ENCODE peak calls at places on chromosomes 1 and 21, in eight cellular contexts. W, S, X, J, T, D, O and F are unnamed samples. For H3K4me1, the result is how much of the 10 kb centered on the place peaks cover.

GRCh38 chr1:47931395-47931794 is 65.8 kb downstream of the TRABD2B start:
- ATAC-seq in J (no peak), T (peak), S (peak), X (no peak), O (peak), D (no peak), W (no peak), F (no peak)

GRCh38 chr1:202067188-202067977 is 55.3 kb upstream of the GPR37L1 start:
- ATAC-seq in W (no peak), X (no peak), O (peak), J (no peak), T (peak), D (no peak), S (peak), F (no peak)

GRCh38 chr21:36859744-36860501 is 106.5 kb downstream of the HLCS start:
- ATAC-seq in S (peak), D (peak), J (peak), T (peak), X (peak), O (peak), W (peak), F (peak)

GRCh38 chr1:18868801-18869424 is 9.5 kb upstream of the TAS1R2 start:
- ATAC-seq in X (no peak), J (no peak), D (no peak), W (no peak), O (peak), S (no peak), T (no peak), F (no peak)

GRCh38 chr1:66834926-66835325 is 33.9 kb upstream of the INSL5 start:
- ATAC-seq in X (no peak), T (no peak), D (no peak), O (no peak), W (no peak), S (no peak), J (no peak), F (no peak)

GRCh38 chr1:199273837-199274379 is 635.1 kb downstream of the PTPRC start:
- ATAC-seq in X (no peak), W (no peak), T (no peak), J (no peak), S (peak), D (no peak), O (peak), F (no peak)

GRCh38 chr1:30533141-30533540 is 190.2 kb downstream of the MATN1 start:
- ATAC-seq in D (no peak), T (no peak), W (no peak), O (no peak), X (no peak), S (no peak), J (no peak), F (no peak)

GRCh38 chr21:25572895-25573310 is 34.4 kb downstream of the MRPL39 start:
- ATAC-seq in W (no peak), O (peak), S (peak), T (no peak), J (no peak), D (no peak), X (no peak), F (no peak)

GRCh38 chr1:193241132-193241827 is 54.9 kb upstream of the B3GALT2 start:
- ATAC-seq in X (no peak), T (no peak), D (peak), J (no peak), O (peak), S (no peak), W (no peak), F (no peak)

GRCh38 chr21:39445339-39446269 is at the start of gene LCA5L:
- ATAC-seq in D (peak), W (peak), X (peak), O (peak), T (peak), S (peak), J (peak), F (peak)

GRCh38 chr1:29900727-29901126 is 664.4 kb downstream of the PTPRU start:
- ATAC-seq in D (peak), S (no peak), W (peak), X (no peak), T (no peak), J (no peak), O (no peak), F (no peak)

GRCh38 chr1:111414756-111415155 is 12.8 kb downstream of the OVGP1 start:
- ATAC-seq in T (no peak), O (no peak), S (no peak), J (no peak), D (no peak), X (no peak), W (no peak), F (no peak)

GRCh38 chr1:170661646-170662411 is 2.1 kb upstream of the PRRX1 start:
- ATAC-seq in T (no peak), D (peak), O (no peak), S (no peak), X (peak), J (no peak), W (peak), F (peak)

GRCh38 chr1:198595765-198596164 is 43.1 kb upstream of the PTPRC start:
- ATAC-seq in S (no peak), T (no peak), J (no peak), O (no peak), W (no peak), X (no peak), D (no peak), F (no peak)

GRCh38 chr1:244963231-244963826 is 99.0 kb upstream of the HNRNPU start:
- ATAC-seq in S (no peak), W (no peak), D (no peak), X (no peak), J (no peak), O (peak), T (no peak), F (no peak)

GRCh38 chr1:19644422-19644760 is 280 bp downstream of the NBL1 start:
- ATAC-seq in J (no peak), O (peak), T (no peak), D (peak), X (peak), W (no peak), S (no peak), F (peak)

GRCh38 chr1:71054791-71055190 is 7.2 kb upstream of the PTGER3 start:
- ATAC-seq in D (peak), W (no peak), O (no peak), X (no peak), T (no peak), J (no peak), S (peak), F (peak)

GRCh38 chr1:67893126-67893495 is 59.8 kb upstream of the GNG12 start:
- ATAC-seq in W (no peak), D (no peak), J (no peak), X (no peak), O (no peak), S (no peak), T (no peak), F (no peak)

GRCh38 chr1:81811757-81812371 is 11.1 kb downstream of the ADGRL2 start:
- ATAC-seq in W (no peak), T (peak), D (no peak), J (no peak), S (no peak), X (no peak), O (peak), F (no peak)

GRCh38 chr21:28375708-28376385 is 616.8 kb downstream of the LTN1 start:
- ATAC-seq in O (no peak), W (no peak), X (peak), T (no peak), D (peak), J (no peak), S (no peak), F (no peak)

GRCh38 chr21:45295576-45296365 is 8.1 kb upstream of the POFUT2 start:
- ATAC-seq in O (no peak), D (no peak), T (no peak), W (no peak), S (no peak), X (peak), J (no peak), F (no peak)
- H3K4me1 ChIP-seq in O (under half), D (under half), T (under half), W (half or more), S (under half), X (under half), J (half or more), F (under half)

DNA sequence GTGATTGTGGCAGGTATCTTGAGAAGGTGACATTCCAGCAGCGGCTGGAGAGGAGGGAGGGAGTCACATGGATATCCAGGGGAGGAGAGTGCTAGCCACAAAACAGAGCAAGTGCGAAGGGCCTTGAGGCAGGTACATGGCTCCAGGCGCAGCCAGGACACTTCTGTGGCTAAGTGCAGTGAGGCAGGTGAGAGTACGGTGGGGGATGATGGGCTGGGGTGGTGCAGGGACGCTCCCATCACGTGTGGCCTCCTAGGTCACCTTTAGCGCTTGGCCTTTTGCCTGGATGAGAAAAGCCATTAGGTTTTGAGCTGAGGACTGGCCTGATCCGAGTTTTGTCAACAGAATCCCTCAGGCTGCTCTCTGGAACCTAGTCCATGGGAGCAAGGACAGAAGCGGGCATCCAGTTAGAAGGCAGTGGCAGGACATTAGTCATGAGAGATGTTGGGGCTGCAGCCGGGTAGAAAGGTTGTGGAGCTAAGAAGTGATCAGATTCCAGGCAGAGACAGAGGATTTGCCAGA is 31.6 kb downstream of the SMYD2 start:
- ATAC-seq in W (peak), X (no peak), D (no peak), J (peak), S (no peak), T (no peak), O (no peak), F (no peak)
- H3K4me1 ChIP-seq in W (under half), X (under half), D (under half), J (under half), S (under half), T (under half), O (under half), F (under half)

GRCh38 chr1:62356257-62356835 is 37.1 kb upstream of the KANK4 start:
- ATAC-seq in S (peak), O (peak), J (peak), W (no peak), T (peak), X (peak), D (peak), F (no peak)
- H3K4me1 ChIP-seq in S (under half), O (under half), J (under half), W (under half), T (under half), X (under half), D (under half), F (under half)

GRCh38 chr1:32335951-32336867 is at the start of gene MARCKSL1:
- ATAC-seq in S (peak), W (peak), J (peak), X (peak), O (peak), T (peak), D (peak), F (peak)

GRCh38 chr1:32334864-32335618 is 992 bp downstream of the MARCKSL1 start:
- ATAC-seq in T (peak), S (peak), D (peak), W (peak), O (peak), X (peak), J (peak), F (peak)

GRCh38 chr1:32334274-32334861 is 1.7 kb downstream of the MARCKSL1 start:
- ATAC-seq in T (peak), O (peak), J (no peak), S (peak), X (no peak), W (no peak), D (no peak), F (no peak)

GRCh38 chr1:32336963-32337675 is 1.1 kb upstream of the MARCKSL1 start:
- ATAC-seq in X (no peak), S (peak), D (peak), O (peak), T (peak), W (peak), J (peak), F (no peak)

GRCh38 chr1:32335619-32335950 is 448 bp downstream of the MARCKSL1 start:
- ATAC-seq in O (no peak), X (peak), W (peak), J (no peak), D (no peak), T (peak), S (peak), F (peak)
- H3K4me1 ChIP-seq in O (half or more), X (under half), W (half or more), J (under half), D (under half), T (under half), S (under half), F (under half)

GRCh38 chr1:42322577-42322976 is 12.5 kb downstream of the FOXJ3 start:
- ATAC-seq in X (peak), T (no peak), J (no peak), S (no peak), W (no peak), O (no peak), D (peak), F (no peak)
- H3K4me1 ChIP-seq in X (under half), T (half or more), J (under half), S (under half), W (half or more), O (under half), D (under half), F (under half)

GRCh38 chr1:25021586-25022215 is 91.6 kb upstream of the RUNX3 start:
- ATAC-seq in J (no peak), O (no peak), D (no peak), X (no peak), T (no peak), S (no peak), W (no peak), F (no peak)

GRCh38 chr1:25020173-25020840 is 90.2 kb upstream of the RUNX3 start:
- ATAC-seq in X (no peak), T (no peak), S (no peak), W (no peak), D (no peak), O (no peak), J (no peak), F (no peak)

GRCh38 chr1:25019351-25020172 is 89.5 kb upstream of the RUNX3 start:
- ATAC-seq in S (peak), T (no peak), O (peak), W (no peak), D (no peak), X (no peak), J (no peak), F (no peak)

GRCh38 chr1:25022361-25023189 is 92.5 kb upstream of the RUNX3 start:
- ATAC-seq in W (peak), S (peak), D (peak), O (peak), T (peak), X (peak), J (peak), F (peak)

GRCh38 chr1:25020851-25021585 is 90.9 kb upstream of the RUNX3 start:
- ATAC-seq in X (no peak), W (no peak), J (no peak), D (no peak), O (no peak), S (no peak), T (no peak), F (no peak)
- H3K4me1 ChIP-seq in X (under half), W (under half), J (under half), D (under half), O (half or more), S (under half), T (under half), F (under half)

DNA sequence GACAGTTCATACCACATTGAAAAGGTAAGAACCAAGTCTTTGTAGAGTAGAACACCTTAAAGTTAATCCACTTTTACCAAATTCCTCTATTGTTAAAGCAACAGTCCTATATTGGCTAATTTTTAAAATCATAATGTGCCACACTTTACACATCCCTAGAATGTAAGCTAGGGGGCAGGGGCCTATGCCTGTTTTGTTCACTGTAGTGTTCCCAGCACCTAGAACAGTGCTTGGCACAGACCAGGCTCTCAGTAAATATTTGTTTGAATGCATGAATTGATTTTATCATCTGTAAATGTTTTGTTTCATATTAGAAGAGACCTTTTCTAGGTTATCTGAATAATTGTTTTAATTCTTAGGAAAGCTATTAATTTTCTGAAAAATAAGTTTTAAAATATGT is 9.1 kb downstream of the SMAP2 start:
- ATAC-seq in O (no peak), T (no peak), J (no peak), S (no peak), D (no peak), X (no peak), W (no peak), F (no peak)
- H3K4me1 ChIP-seq in O (half or more), T (under half), J (under half), S (under half), D (under half), X (under half), W (half or more), F (under half)

GRCh38 chr1:31831397-31832378 is 15.9 kb upstream of the SPOCD1 start:
- ATAC-seq in W (no peak), S (peak), D (no peak), T (no peak), X (peak), J (no peak), O (no peak), F (no peak)

GRCh38 chr1:31828341-31828740 is 12.5 kb upstream of the SPOCD1 start:
- ATAC-seq in X (no peak), D (no peak), W (no peak), J (no peak), S (no peak), T (no peak), O (peak), F (no peak)

GRCh38 chr1:31828926-31829690 is 13.3 kb upstream of the SPOCD1 start:
- ATAC-seq in S (no peak), D (no peak), W (no peak), X (no peak), O (no peak), T (no peak), J (no peak), F (no peak)

GRCh38 chr1:31830065-31830464 is 14.2 kb upstream of the SPOCD1 start:
- ATAC-seq in W (no peak), T (peak), X (no peak), D (no peak), J (no peak), S (no peak), O (no peak), F (no peak)

GRCh38 chr1:31830511-31830910 is 14.7 kb upstream of the SPOCD1 start:
- ATAC-seq in T (no peak), D (no peak), W (no peak), S (no peak), X (no peak), J (no peak), O (no peak), F (no peak)
- H3K4me1 ChIP-seq in T (under half), D (under half), W (under half), S (under half), X (under half), J (under half), O (under half), F (under half)

GRCh38 chr1:204986181-204986580 is 56.8 kb upstream of the CNTN2 start:
- ATAC-seq in W (no peak), D (no peak), O (no peak), X (no peak), J (no peak), S (no peak), T (no peak), F (no peak)
- H3K4me1 ChIP-seq in W (under half), D (under half), O (under half), X (under half), J (under half), S (under half), T (under half), F (under half)

DNA sequence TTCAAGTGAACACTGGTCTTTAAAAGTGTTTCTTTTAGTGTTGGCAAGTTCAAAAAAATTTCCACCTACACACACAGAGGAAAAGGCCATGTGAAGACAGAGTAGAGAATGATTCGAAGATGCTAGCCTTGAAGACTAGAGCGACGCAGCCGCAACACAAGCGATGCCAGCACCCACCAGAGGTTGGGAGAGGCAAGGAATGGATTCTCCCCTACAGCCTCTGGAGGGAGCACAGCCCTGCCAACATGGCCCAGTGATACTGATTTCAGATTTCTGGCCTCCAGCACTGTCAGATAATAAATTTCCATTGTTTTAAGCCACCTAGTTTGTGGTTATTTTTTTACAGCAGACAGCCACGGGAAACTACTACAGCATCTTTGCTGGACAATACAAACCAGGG is 6.9 kb upstream of the ADAR start:
- ATAC-seq in X (no peak), W (no peak), D (no peak), S (no peak), T (peak), O (no peak), J (no peak), F (no peak)
- H3K4me1 ChIP-seq in X (under half), W (under half), D (under half), S (under half), T (under half), O (under half), J (under half), F (under half)